ENCODE peak calls at places on chromosomes 7 and 10, in five cellular contexts. Z is cardiac muscle cell, P is HFF-Myc, E is AG10803, Q is adipocyte. N is an unnamed sample.
A peak's percentile ranks its signal among the peaks of the same experiment; 100 is the strongest.

GRCh38 chr10:35643976-35644799 is 2.1 kb upstream of the FZD8 start:
- DNase-seq in Z (no peak), P (no peak), E (peak; percentile 16), Q (peak; percentile 46), N (no peak)

GRCh38 chr7:50751136-50751535 is 31.6 kb downstream of the GRB10 start:
- DNase-seq in Z (peak; percentile 9), P (no peak), E (no peak), Q (no peak), N (no peak)

GRCh38 chr7:38322461-38322860 is 49.0 kb upstream of the TARP start:
- DNase-seq in Z (no peak), P (no peak), E (no peak), Q (no peak), N (no peak)

GRCh38 chr7:131107343-131108211 is 220.1 kb upstream of the MKLN1 start:
- DNase-seq in Z (peak; percentile 88), P (no peak), E (peak; percentile 91), Q (peak; percentile 93), N (peak; percentile 48)

GRCh38 chr7:44962483-44963251 is 16.1 kb downstream of the MYO1G start:
- DNase-seq in Z (peak; percentile 48), P (no peak), E (no peak), Q (peak; percentile 47), N (peak; percentile 15)

GRCh38 chr7:91182819-91183405 is 81.3 kb upstream of the FZD1 start:
- DNase-seq in Z (peak; percentile 61), P (peak; percentile 87), E (peak; percentile 93), Q (peak; percentile 86), N (peak; percentile 81)

GRCh38 chr7:117281562-117281961 is 41.3 kb downstream of the WNT2 start:
- DNase-seq in Z (peak; percentile 15), P (no peak), E (peak; percentile 13), Q (no peak), N (peak; percentile 84)

GRCh38 chr7:147415991-147416390 is 1174.6 kb upstream of the C7orf33 start:
- DNase-seq in Z (no peak), P (no peak), E (peak; percentile 66), Q (peak; percentile 36), N (no peak)

GRCh38 chr7:66114743-66115727 is at the start of gene CRCP:
- DNase-seq in Z (peak; percentile 85), P (no peak), E (peak; percentile 69), Q (peak; percentile 84), N (peak; percentile 66)

GRCh38 chr7:48511021-48511579 is 339.8 kb downstream of the ABCA13 start:
- DNase-seq in Z (no peak), P (no peak), E (no peak), Q (no peak), N (peak; percentile 23)

GRCh38 chr7:44884553-44885393 is 557 bp downstream of the PURB start:
- DNase-seq in Z (peak; percentile 86), P (no peak), E (peak; percentile 71), Q (peak; percentile 86), N (peak; percentile 15)

GRCh38 chr10:33967721-33968120 is 633.3 kb upstream of the NRP1 start:
- DNase-seq in Z (no peak), P (no peak), E (peak; percentile 12), Q (no peak), N (no peak)

GRCh38 chr10:11074536-11075267 is 57.0 kb downstream of the CELF2 start:
- DNase-seq in Z (no peak), P (no peak), E (no peak), Q (no peak), N (no peak)

GRCh38 chr7:159197066-159197975 is 52.7 kb upstream of the VIPR2 start:
- DNase-seq in Z (no peak), P (no peak), E (no peak), Q (no peak), N (peak; percentile 10)

GRCh38 chr10:113980408-113981087 is 63.1 kb upstream of the ADRB1 start:
- DNase-seq in Z (no peak), P (no peak), E (no peak), Q (no peak), N (no peak)

GRCh38 chr10:79402951-79403350 is 42.5 kb downstream of the ZCCHC24 start:
- DNase-seq in Z (no peak), P (no peak), E (no peak), Q (no peak), N (no peak)

GRCh38 chr7:29657856-29658255 is 94.2 kb downstream of the PRR15 start:
- DNase-seq in Z (no peak), P (no peak), E (no peak), Q (no peak), N (no peak)

GRCh38 chr7:35530124-35531109 is 164.5 kb downstream of the HERPUD2 start:
- DNase-seq in Z (peak; percentile 27), P (no peak), E (no peak), Q (no peak), N (no peak)

GRCh38 chr7:23115991-23116390 is 10.4 kb downstream of the KLHL7 start:
- DNase-seq in Z (no peak), P (no peak), E (peak; percentile 11), Q (peak; percentile 15), N (no peak)

GRCh38 chr7:68562323-68562899 is 1035.9 kb upstream of the AUTS2 start:
- DNase-seq in Z (peak; percentile 53), P (no peak), E (no peak), Q (no peak), N (no peak)

GRCh38 chr10:98134117-98134430 is 383 bp upstream of the R3HCC1L start:
- DNase-seq in Z (no peak), P (no peak), E (no peak), Q (no peak), N (no peak)

GRCh38 chr7:114405427-114405826 is 9.2 kb upstream of the FOXP2 start:
- DNase-seq in Z (peak; percentile 30), P (no peak), E (no peak), Q (peak; percentile 23), N (peak; percentile 61)

GRCh38 chr10:116910924-116911323 is 61.6 kb downstream of the ENO4 start:
- DNase-seq in Z (no peak), P (no peak), E (no peak), Q (no peak), N (no peak)

GRCh38 chr10:23001901-23002516 is 74.2 kb downstream of the ARMC3 start:
- DNase-seq in Z (no peak), P (no peak), E (no peak), Q (no peak), N (no peak)

GRCh38 chr7:18497800-18498199 is 2.3 kb downstream of the HDAC9 start:
- DNase-seq in Z (no peak), P (no peak), E (no peak), Q (no peak), N (no peak)

GRCh38 chr10:114526497-114527238 is 122.4 kb upstream of the AFAP1L2 start:
- DNase-seq in Z (peak; percentile 92), P (no peak), E (peak; percentile 41), Q (peak; percentile 36), N (peak; percentile 91)

GRCh38 chr7:94174375-94174774 is 170.2 kb upstream of the BET1 start:
- DNase-seq in Z (no peak), P (no peak), E (no peak), Q (no peak), N (no peak)

GRCh38 chr7:88597941-88598425 is 161.5 kb upstream of the ZNF804B start:
- DNase-seq in Z (no peak), P (no peak), E (no peak), Q (no peak), N (no peak)

GRCh38 chr7:40733111-40733510 is 598.3 kb downstream of the SUGCT start:
- DNase-seq in Z (peak; percentile 11), P (no peak), E (no peak), Q (no peak), N (no peak)

GRCh38 chr10:89206402-89207180 is 526 bp downstream of the CH25H start:
- DNase-seq in Z (peak; percentile 36), P (no peak), E (peak; percentile 56), Q (peak; percentile 45), N (no peak)

GRCh38 chr10:124643281-124644009 is 100.7 kb downstream of the FAM53B start:
- DNase-seq in Z (no peak), P (no peak), E (no peak), Q (no peak), N (no peak)

GRCh38 chr10:124644281-124644680 is 99.9 kb downstream of the FAM53B start:
- DNase-seq in Z (no peak), P (no peak), E (no peak), Q (no peak), N (no peak)

GRCh38 chr10:124640538-124641231 is 103.5 kb downstream of the FAM53B start:
- DNase-seq in Z (peak; percentile 11), P (no peak), E (no peak), Q (no peak), N (no peak)

GRCh38 chr10:124641282-124642075 is 102.7 kb downstream of the FAM53B start:
- DNase-seq in Z (peak; percentile 80), P (no peak), E (peak; percentile 64), Q (peak; percentile 46), N (peak; percentile 36)

GRCh38 chr10:124642076-124642710 is 102.0 kb downstream of the FAM53B start:
- DNase-seq in Z (no peak), P (no peak), E (no peak), Q (no peak), N (no peak)
- H3K4me3 ChIP-seq in Z (no peak overlapping the region), P (no peak overlapping the region), E (no peak overlapping the region), Q (no peak overlapping the region), N (no peak overlapping the region)

GRCh38 chr7:139232893-139233292 is 1.9 kb downstream of the UBN2 start:
- DNase-seq in Z (no peak), P (no peak), E (peak; percentile 53), Q (peak; percentile 61), N (peak; percentile 96)
- H3K4me3 ChIP-seq in Z (peak overlapping the region; percentile 99), P (peak overlapping the region; percentile 86), E (peak overlapping the region; percentile 95), Q (peak overlapping the region; percentile 95), N (peak overlapping the region; percentile 92)

DNA sequence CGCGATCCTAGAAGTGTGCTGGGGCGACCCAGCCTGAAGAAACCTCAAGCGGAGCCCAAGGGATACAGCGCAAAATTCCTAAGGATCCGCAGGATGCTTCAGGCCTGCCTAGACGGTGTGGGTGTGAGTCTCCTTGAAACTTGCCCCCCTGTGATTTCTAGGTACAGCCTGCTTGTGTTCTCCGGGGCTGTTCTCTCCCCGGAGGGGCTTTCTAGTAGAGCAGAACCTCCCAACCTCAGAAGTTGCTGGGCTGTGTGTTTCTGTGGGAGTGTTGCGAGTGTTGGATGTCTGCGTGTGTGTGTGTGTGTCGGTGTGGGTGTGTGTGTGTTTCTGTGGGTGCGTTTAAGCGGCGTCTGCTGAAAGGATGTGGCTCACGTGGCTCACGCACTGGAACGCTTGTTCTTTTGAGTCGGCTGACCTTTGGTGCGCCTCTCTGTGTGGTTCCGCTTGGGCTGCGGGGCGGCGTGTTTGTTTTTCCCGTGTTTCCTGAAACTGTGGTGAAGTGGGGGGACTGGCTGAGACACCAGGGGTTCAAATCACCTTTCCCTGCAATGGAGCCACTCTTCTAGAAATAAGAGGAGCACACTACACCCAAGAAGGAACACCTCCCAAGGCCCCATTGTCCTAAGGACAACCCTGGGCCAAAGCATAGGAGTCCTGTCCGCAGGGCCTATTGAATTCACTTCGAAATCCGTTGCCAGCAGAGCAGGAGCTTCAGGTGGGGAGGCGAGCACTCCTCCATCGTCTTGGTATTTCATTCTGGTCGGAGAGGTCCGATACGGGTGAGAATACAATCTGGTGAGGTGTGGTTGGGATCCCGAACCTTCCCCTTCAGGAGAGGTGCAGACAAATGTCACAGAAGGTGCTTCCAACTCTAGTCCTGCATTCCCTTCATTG is 25.1 kb upstream of the ZNF273 start:
- DNase-seq in Z (no peak), P (no peak), E (no peak), Q (no peak), N (no peak)
- H3K4me3 ChIP-seq in Z (peak overlapping the region; percentile 24), P (no peak overlapping the region), E (no peak overlapping the region), Q (peak overlapping the region; percentile 68), N (no peak overlapping the region)

DNA sequence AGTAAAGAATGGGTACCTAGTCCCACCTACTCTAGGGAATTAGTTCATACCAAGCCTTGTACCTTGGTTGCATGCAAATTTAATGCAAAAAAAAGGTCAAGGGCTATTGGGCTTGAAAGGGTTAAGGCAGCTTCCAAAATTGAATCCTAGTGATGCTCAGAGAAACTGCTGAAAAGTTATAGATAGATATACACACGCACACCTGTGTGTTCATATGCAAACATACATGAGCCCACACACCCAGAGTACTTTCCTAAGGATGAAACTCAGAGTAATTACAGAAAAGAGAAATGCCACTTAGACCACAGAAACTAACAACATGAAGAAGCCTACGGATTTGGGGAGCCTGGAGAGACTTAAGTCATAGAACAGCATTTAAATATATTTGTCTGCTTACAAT is 1.5 kb downstream of the SLC25A13 start:
- DNase-seq in Z (no peak), P (no peak), E (no peak), Q (no peak), N (no peak)
- H3K4me3 ChIP-seq in Z (peak overlapping the region; percentile 71), P (peak overlapping the region; percentile 81), E (no peak overlapping the region), Q (peak overlapping the region; percentile 92), N (no peak overlapping the region)